ENCODE peak calls at places on chromosome 22, in eight cellular contexts. P, J, A, G, T, D, O and W are unnamed samples.

GRCh38 chr22:20015971-20016733 is 471 bp downstream of the ARVCF start:
- DNase-seq in P (peak), J (no peak), A (peak), G (no peak), T (peak), D (no peak), O (no peak), W (no peak)

GRCh38 chr22:29867260-29867659 is 15.7 kb upstream of the MTMR3 start:
- DNase-seq in P (no peak), J (no peak), A (no peak), G (no peak), T (no peak), D (no peak), O (no peak), W (no peak)

GRCh38 chr22:25403752-25404471 is 160.6 kb upstream of the GRK3 start:
- DNase-seq in P (no peak), J (no peak), A (no peak), G (peak), T (no peak), D (no peak), O (no peak), W (no peak)

GRCh38 chr22:49427341-49427740 is 400.3 kb downstream of the BRD1 start:
- DNase-seq in P (no peak), J (no peak), A (no peak), G (no peak), T (no peak), D (no peak), O (no peak), W (no peak)

GRCh38 chr22:46091277-46091977 is 58.9 kb upstream of the PPARA start:
- DNase-seq in P (no peak), J (no peak), A (no peak), G (no peak), T (no peak), D (no peak), O (no peak), W (no peak)

GRCh38 chr22:37080838-37081237 is 28.7 kb downstream of the TMPRSS6 start:
- DNase-seq in P (no peak), J (no peak), A (no peak), G (no peak), T (no peak), D (no peak), O (no peak), W (no peak)

GRCh38 chr22:22787805-22788459 is 99.7 kb upstream of the IGLL5 start:
- DNase-seq in P (peak), J (peak), A (peak), G (peak), T (peak), D (peak), O (no peak), W (peak)

GRCh38 chr22:41757507-41757906 is 43.0 kb upstream of the CCDC134 start:
- DNase-seq in P (no peak), J (no peak), A (no peak), G (no peak), T (no peak), D (no peak), O (no peak), W (no peak)

GRCh38 chr22:20979243-20979809 is 2.8 kb upstream of the LZTR1 start:
- DNase-seq in P (peak), J (peak), A (peak), G (peak), T (peak), D (peak), O (peak), W (no peak)

GRCh38 chr22:48070083-48070482 is 1307.6 kb downstream of the TBC1D22A start:
- DNase-seq in P (no peak), J (no peak), A (no peak), G (no peak), T (no peak), D (no peak), O (no peak), W (no peak)

GRCh38 chr22:33984741-33985287 is 64.5 kb upstream of the LARGE1 start:
- DNase-seq in P (no peak), J (no peak), A (no peak), G (no peak), T (no peak), D (no peak), O (no peak), W (no peak)

GRCh38 chr22:46064236-46064965 is 85.9 kb upstream of the PPARA start:
- DNase-seq in P (no peak), J (no peak), A (no peak), G (no peak), T (peak), D (no peak), O (no peak), W (no peak)